ENCODE peak calls at places on chromosomes 12 and 14, in eight cellular contexts. One of them, this sample, is unnamed.

GRCh38 chr14:104972301-104973211 is 5.6 kb downstream of the AHNAK2 start:
- DNase-seq in K562: no peak
- DNase-seq in HCT116: peak; percentile 86
- DNase-seq in GM23338: no peak
- DNase-seq in HepG2: no peak
- DNase-seq in HL-60: no peak
- DNase-seq in GM12878: no peak
- DNase-seq in SK-N-SH: no peak
- DNase-seq in this sample: no peak

GRCh38 chr14:100820945-100821344 is 5.0 kb upstream of the MEG3 start:
- DNase-seq in K562: no peak
- DNase-seq in HCT116: no peak
- DNase-seq in GM23338: no peak
- DNase-seq in HepG2: peak; percentile 76
- DNase-seq in HL-60: no peak
- DNase-seq in GM12878: no peak
- DNase-seq in SK-N-SH: no peak
- DNase-seq in this sample: no peak

GRCh38 chr12:49872781-49873181 is 29.9 kb upstream of the BCDIN3D start:
- DNase-seq in K562: no peak
- DNase-seq in HCT116: no peak
- DNase-seq in GM23338: no peak
- DNase-seq in HepG2: no peak
- DNase-seq in HL-60: no peak
- DNase-seq in GM12878: no peak
- DNase-seq in SK-N-SH: no peak
- DNase-seq in this sample: no peak

GRCh38 chr14:102063808-102064429 is 22.9 kb downstream of the HSP90AA1 start:
- DNase-seq in K562: no peak
- DNase-seq in HCT116: no peak
- DNase-seq in GM23338: peak; percentile 24
- DNase-seq in HepG2: no peak
- DNase-seq in HL-60: no peak
- DNase-seq in GM12878: no peak
- DNase-seq in SK-N-SH: peak; percentile 22
- DNase-seq in this sample: no peak

GRCh38 chr12:121124402-121125109 is 8.1 kb upstream of the P2RX7 start:
- DNase-seq in K562: no peak
- DNase-seq in HCT116: peak; percentile 87
- DNase-seq in GM23338: peak; percentile 23
- DNase-seq in HepG2: peak; percentile 90
- DNase-seq in HL-60: no peak
- DNase-seq in GM12878: no peak
- DNase-seq in SK-N-SH: no peak
- DNase-seq in this sample: peak; percentile 67

GRCh38 chr12:120640840-120641833 is 711 bp downstream of the CABP1 start:
- DNase-seq in K562: peak; percentile 79
- DNase-seq in HCT116: no peak
- DNase-seq in GM23338: peak; percentile 91
- DNase-seq in HepG2: peak; percentile 22
- DNase-seq in HL-60: peak; percentile 55
- DNase-seq in GM12878: no peak
- DNase-seq in SK-N-SH: peak; percentile 71
- DNase-seq in this sample: no peak

GRCh38 chr12:49187184-49187583 is 1.7 kb downstream of the TUBA1A start:
- DNase-seq in K562: no peak
- DNase-seq in HCT116: no peak
- DNase-seq in GM23338: no peak
- DNase-seq in HepG2: no peak
- DNase-seq in HL-60: no peak
- DNase-seq in GM12878: no peak
- DNase-seq in SK-N-SH: peak; percentile 47
- DNase-seq in this sample: no peak

GRCh38 chr14:101248840-101249675 is 312.2 kb upstream of the DIO3 start:
- DNase-seq in K562: no peak
- DNase-seq in HCT116: no peak
- DNase-seq in GM23338: no peak
- DNase-seq in HepG2: no peak
- DNase-seq in HL-60: no peak
- DNase-seq in GM12878: no peak
- DNase-seq in SK-N-SH: peak; percentile 20
- DNase-seq in this sample: no peak

GRCh38 chr14:54208751-54209150 is 188.1 kb upstream of the CDKN3 start:
- DNase-seq in K562: no peak
- DNase-seq in HCT116: no peak
- DNase-seq in GM23338: no peak
- DNase-seq in HepG2: no peak
- DNase-seq in HL-60: no peak
- DNase-seq in GM12878: no peak
- DNase-seq in SK-N-SH: no peak
- DNase-seq in this sample: no peak

GRCh38 chr12:108772247-108772646 is 40.9 kb upstream of the CORO1C start:
- DNase-seq in K562: peak; percentile 60
- DNase-seq in HCT116: no peak
- DNase-seq in GM23338: peak; percentile 45
- DNase-seq in HepG2: no peak
- DNase-seq in HL-60: no peak
- DNase-seq in GM12878: peak; percentile 25
- DNase-seq in SK-N-SH: no peak
- DNase-seq in this sample: no peak

GRCh38 chr14:82403972-82404371 is 870.3 kb upstream of the SEL1L start:
- DNase-seq in K562: no peak
- DNase-seq in HCT116: no peak
- DNase-seq in GM23338: no peak
- DNase-seq in HepG2: no peak
- DNase-seq in HL-60: no peak
- DNase-seq in GM12878: no peak
- DNase-seq in SK-N-SH: no peak
- DNase-seq in this sample: no peak

GRCh38 chr14:32480337-32480736 is 151.2 kb downstream of the AKAP6 start:
- DNase-seq in K562: no peak
- DNase-seq in HCT116: no peak
- DNase-seq in GM23338: no peak
- DNase-seq in HepG2: no peak
- DNase-seq in HL-60: no peak
- DNase-seq in GM12878: no peak
- DNase-seq in SK-N-SH: no peak
- DNase-seq in this sample: no peak

GRCh38 chr14:32476532-32476931 is 147.4 kb downstream of the AKAP6 start:
- DNase-seq in K562: no peak
- DNase-seq in HCT116: no peak
- DNase-seq in GM23338: no peak
- DNase-seq in HepG2: no peak
- DNase-seq in HL-60: no peak
- DNase-seq in GM12878: no peak
- DNase-seq in SK-N-SH: no peak
- DNase-seq in this sample: no peak

GRCh38 chr14:32481707-32482106 is 152.6 kb downstream of the AKAP6 start:
- DNase-seq in K562: no peak
- DNase-seq in HCT116: no peak
- DNase-seq in GM23338: no peak
- DNase-seq in HepG2: no peak
- DNase-seq in HL-60: no peak
- DNase-seq in GM12878: no peak
- DNase-seq in SK-N-SH: no peak
- DNase-seq in this sample: no peak

GRCh38 chr14:32477406-32477805 is 148.3 kb downstream of the AKAP6 start:
- DNase-seq in K562: no peak
- DNase-seq in HCT116: no peak
- DNase-seq in GM23338: no peak
- DNase-seq in HepG2: no peak
- DNase-seq in HL-60: no peak
- DNase-seq in GM12878: no peak
- DNase-seq in SK-N-SH: no peak
- DNase-seq in this sample: no peak

DNA sequence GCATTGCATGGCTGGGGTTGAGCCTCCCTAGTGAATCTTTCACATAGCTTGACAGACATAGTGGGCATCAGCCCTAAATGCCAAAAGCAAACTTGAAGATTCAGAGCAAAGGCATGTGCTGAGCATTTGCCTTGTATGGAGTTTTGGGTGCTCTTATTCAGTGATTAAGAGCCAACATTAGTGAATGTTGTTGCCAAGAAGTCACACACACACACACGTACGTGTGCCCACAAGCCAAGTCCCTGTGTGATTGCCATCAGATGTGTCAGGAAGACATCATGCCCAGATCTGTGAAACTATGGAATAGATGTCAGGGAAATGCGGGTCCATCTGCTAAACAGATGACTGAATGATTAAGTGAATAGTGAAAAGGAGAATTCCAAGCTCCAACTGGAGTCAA is 148.9 kb downstream of the AKAP6 start:
- DNase-seq in K562: no peak
- DNase-seq in HCT116: no peak
- DNase-seq in GM23338: no peak
- DNase-seq in HepG2: no peak
- DNase-seq in HL-60: no peak
- DNase-seq in GM12878: no peak
- DNase-seq in SK-N-SH: peak; percentile 17
- DNase-seq in this sample: no peak
- TF ChIP-seq REST in K562: no peak
- TF ChIP-seq REST in HCT116: no peak
- TF ChIP-seq REST in GM23338: no peak
- TF ChIP-seq REST in HepG2: no peak
- TF ChIP-seq REST in HL-60: no peak
- TF ChIP-seq REST in GM12878: no peak
- TF ChIP-seq REST in SK-N-SH: no peak
- TF ChIP-seq REST in this sample: no peak

GRCh38 chr12:11652351-11653040 is 3.0 kb downstream of the ETV6 start:
- DNase-seq in K562: no peak
- DNase-seq in HCT116: no peak
- DNase-seq in GM23338: peak; percentile 18
- DNase-seq in HepG2: no peak
- DNase-seq in HL-60: peak; percentile 82
- DNase-seq in GM12878: peak; percentile 71
- DNase-seq in SK-N-SH: no peak
- DNase-seq in this sample: no peak
- TF ChIP-seq POLR2AphosphoS5 in K562: no peak
- TF ChIP-seq POLR2AphosphoS5 in HCT116: no peak
- TF ChIP-seq POLR2AphosphoS5 in GM23338: no peak
- TF ChIP-seq POLR2AphosphoS5 in HepG2: no peak
- TF ChIP-seq POLR2AphosphoS5 in HL-60: peak; percentile 97
- TF ChIP-seq POLR2AphosphoS5 in GM12878: peak; percentile 96
- TF ChIP-seq POLR2AphosphoS5 in SK-N-SH: no peak
- TF ChIP-seq POLR2AphosphoS5 in this sample: no peak

GRCh38 chr14:94110552-94111181 is at the start of gene IFI27:
- DNase-seq in K562: peak; percentile 44
- DNase-seq in HCT116: no peak
- DNase-seq in GM23338: no peak
- DNase-seq in HepG2: no peak
- DNase-seq in HL-60: no peak
- DNase-seq in GM12878: no peak
- DNase-seq in SK-N-SH: no peak
- DNase-seq in this sample: no peak
- TF ChIP-seq REST in K562: no peak
- TF ChIP-seq REST in HCT116: no peak
- TF ChIP-seq REST in GM23338: no peak
- TF ChIP-seq REST in HepG2: no peak
- TF ChIP-seq REST in HL-60: no peak
- TF ChIP-seq REST in GM12878: no peak
- TF ChIP-seq REST in SK-N-SH: no peak
- TF ChIP-seq REST in this sample: no peak

GRCh38 chr12:53063708-53064612 is 14.1 kb downstream of the TNS2 start:
- DNase-seq in K562: no peak
- DNase-seq in HCT116: no peak
- DNase-seq in GM23338: no peak
- DNase-seq in HepG2: no peak
- DNase-seq in HL-60: no peak
- DNase-seq in GM12878: no peak
- DNase-seq in SK-N-SH: no peak
- DNase-seq in this sample: no peak
- TF ChIP-seq POLR2AphosphoS5 in K562: no peak
- TF ChIP-seq POLR2AphosphoS5 in HCT116: no peak
- TF ChIP-seq POLR2AphosphoS5 in GM23338: no peak
- TF ChIP-seq POLR2AphosphoS5 in HepG2: peak; percentile 2
- TF ChIP-seq POLR2AphosphoS5 in HL-60: no peak
- TF ChIP-seq POLR2AphosphoS5 in GM12878: no peak
- TF ChIP-seq POLR2AphosphoS5 in SK-N-SH: no peak
- TF ChIP-seq POLR2AphosphoS5 in this sample: no peak

GRCh38 chr14:24436355-24437019 is 6.1 kb downstream of the SDR39U1 start:
- DNase-seq in K562: peak; percentile 42
- DNase-seq in HCT116: peak; percentile 50
- DNase-seq in GM23338: peak; percentile 77
- DNase-seq in HepG2: peak; percentile 83
- DNase-seq in HL-60: peak; percentile 45
- DNase-seq in GM12878: no peak
- DNase-seq in SK-N-SH: peak; percentile 83
- DNase-seq in this sample: no peak
- TF ChIP-seq REST in K562: no peak
- TF ChIP-seq REST in HCT116: no peak
- TF ChIP-seq REST in GM23338: no peak
- TF ChIP-seq REST in HepG2: no peak
- TF ChIP-seq REST in HL-60: no peak
- TF ChIP-seq REST in GM12878: no peak
- TF ChIP-seq REST in SK-N-SH: no peak
- TF ChIP-seq REST in this sample: no peak

GRCh38 chr14:22485178-22485577 is 103.8 kb downstream of the DAD1 start:
- DNase-seq in K562: no peak
- DNase-seq in HCT116: no peak
- DNase-seq in GM23338: no peak
- DNase-seq in HepG2: no peak
- DNase-seq in HL-60: no peak
- DNase-seq in GM12878: no peak
- DNase-seq in SK-N-SH: no peak
- DNase-seq in this sample: no peak
- TF ChIP-seq POLR2AphosphoS5 in K562: no peak
- TF ChIP-seq POLR2AphosphoS5 in HCT116: no peak
- TF ChIP-seq POLR2AphosphoS5 in GM23338: no peak
- TF ChIP-seq POLR2AphosphoS5 in HepG2: no peak
- TF ChIP-seq POLR2AphosphoS5 in HL-60: no peak
- TF ChIP-seq POLR2AphosphoS5 in GM12878: peak; percentile 38
- TF ChIP-seq POLR2AphosphoS5 in SK-N-SH: no peak
- TF ChIP-seq POLR2AphosphoS5 in this sample: no peak

DNA sequence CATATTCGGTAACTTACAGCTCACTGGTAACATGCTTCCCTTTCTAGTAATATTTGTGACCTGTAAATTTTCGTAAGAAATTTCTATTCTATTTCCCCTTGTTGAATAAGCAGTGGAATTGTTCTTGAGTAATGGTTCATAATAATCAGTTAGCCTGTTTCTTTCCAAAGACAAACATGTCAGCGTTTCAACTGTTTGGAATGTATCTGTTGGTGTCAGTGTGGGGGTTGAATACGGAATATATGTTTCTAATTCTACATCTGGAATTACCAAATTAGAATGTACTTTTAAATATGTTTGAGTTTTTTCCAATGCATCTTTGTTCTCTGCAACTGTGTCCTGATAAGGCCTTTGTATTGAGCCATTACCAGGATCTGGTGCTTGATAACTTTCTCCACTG is 2.0 kb downstream of the BBS10 start:
- DNase-seq in K562: no peak
- DNase-seq in HCT116: no peak
- DNase-seq in GM23338: no peak
- DNase-seq in HepG2: no peak
- DNase-seq in HL-60: no peak
- DNase-seq in GM12878: no peak
- DNase-seq in SK-N-SH: no peak
- DNase-seq in this sample: no peak
- TF ChIP-seq REST in K562: no peak
- TF ChIP-seq REST in HCT116: no peak
- TF ChIP-seq REST in GM23338: no peak
- TF ChIP-seq REST in HepG2: no peak
- TF ChIP-seq REST in HL-60: no peak
- TF ChIP-seq REST in GM12878: no peak
- TF ChIP-seq REST in SK-N-SH: no peak
- TF ChIP-seq REST in this sample: no peak

This sample was measured in Panc1.